ENCODE peak calls at places on chromosomes 2 and 18, in nine cellular contexts. S, D, Y, H, Q, P, X, M and G are unnamed samples.

GRCh38 chr2:213279961-213280360 is 4.3 kb upstream of the SPAG16 start:
- DNase-seq in S (peak; percentile 21), D (no peak), Y (no peak), H (no peak), Q (no peak), P (no peak), X (peak; percentile 19), M (peak; percentile 58), G (no peak)

GRCh38 chr2:231308631-231309414 is 86.7 kb upstream of the B3GNT7 start:
- DNase-seq in S (no peak), D (peak; percentile 48), Y (peak; percentile 40), H (no peak), Q (no peak), P (no peak), X (no peak), M (no peak), G (no peak)

GRCh38 chr2:33022989-33023731 is 76.4 kb downstream of the LTBP1 start:
- DNase-seq in S (no peak), D (peak; percentile 95), Y (no peak), H (no peak), Q (peak; percentile 63), P (no peak), X (no peak), M (no peak), G (no peak)

GRCh38 chr2:241860184-241861078 is 1.7 kb upstream of the PDCD1 start:
- DNase-seq in S (no peak), D (no peak), Y (no peak), H (no peak), Q (no peak), P (peak; percentile 71), X (no peak), M (peak; percentile 52), G (no peak)

GRCh38 chr2:15449542-15450236 is 111.4 kb downstream of the NBAS start:
- DNase-seq in S (no peak), D (no peak), Y (no peak), H (no peak), Q (peak; percentile 21), P (no peak), X (no peak), M (no peak), G (no peak)

GRCh38 chr18:77111449-77112160 is 21.0 kb downstream of the MBP start:
- DNase-seq in S (no peak), D (no peak), Y (peak; percentile 87), H (no peak), Q (no peak), P (no peak), X (no peak), M (no peak), G (no peak)

GRCh38 chr2:59584958-59585357 is 968.5 kb downstream of the BCL11A start:
- DNase-seq in S (no peak), D (no peak), Y (no peak), H (no peak), Q (peak; percentile 3), P (no peak), X (no peak), M (no peak), G (peak; percentile 30)

GRCh38 chr18:48024891-48025660 is 94.6 kb upstream of the SMAD2 start:
- DNase-seq in S (no peak), D (no peak), Y (peak; percentile 66), H (peak; percentile 13), Q (no peak), P (peak; percentile 45), X (no peak), M (no peak), G (no peak)

GRCh38 chr2:181682026-181682789 is 1.9 kb upstream of the NEUROD1 start:
- DNase-seq in S (no peak), D (no peak), Y (no peak), H (no peak), Q (no peak), P (peak; percentile 47), X (no peak), M (no peak), G (no peak)

GRCh38 chr2:119914266-119914665 is 98.6 kb upstream of the EPB41L5 start:
- DNase-seq in S (no peak), D (peak; percentile 59), Y (no peak), H (no peak), Q (no peak), P (no peak), X (no peak), M (no peak), G (no peak)

GRCh38 chr2:126864861-126865260 is 33.8 kb upstream of the TEX51 start:
- DNase-seq in S (no peak), D (no peak), Y (peak; percentile 67), H (no peak), Q (no peak), P (no peak), X (no peak), M (no peak), G (no peak)

GRCh38 chr2:237391140-237391539 is 22.8 kb downstream of the COL6A3 start:
- DNase-seq in S (no peak), D (no peak), Y (no peak), H (no peak), Q (no peak), P (no peak), X (no peak), M (no peak), G (no peak)

GRCh38 chr2:115739574-115739973 is 1297.1 kb downstream of the DPP10 start:
- DNase-seq in S (no peak), D (no peak), Y (no peak), H (no peak), Q (no peak), P (no peak), X (peak; percentile 30), M (no peak), G (no peak)

GRCh38 chr2:109185801-109186570 is 57.0 kb downstream of the SH3RF3 start:
- DNase-seq in S (no peak), D (peak; percentile 85), Y (peak; percentile 88), H (peak; percentile 85), Q (no peak), P (no peak), X (peak; percentile 61), M (peak; percentile 55), G (peak; percentile 49)

DNA sequence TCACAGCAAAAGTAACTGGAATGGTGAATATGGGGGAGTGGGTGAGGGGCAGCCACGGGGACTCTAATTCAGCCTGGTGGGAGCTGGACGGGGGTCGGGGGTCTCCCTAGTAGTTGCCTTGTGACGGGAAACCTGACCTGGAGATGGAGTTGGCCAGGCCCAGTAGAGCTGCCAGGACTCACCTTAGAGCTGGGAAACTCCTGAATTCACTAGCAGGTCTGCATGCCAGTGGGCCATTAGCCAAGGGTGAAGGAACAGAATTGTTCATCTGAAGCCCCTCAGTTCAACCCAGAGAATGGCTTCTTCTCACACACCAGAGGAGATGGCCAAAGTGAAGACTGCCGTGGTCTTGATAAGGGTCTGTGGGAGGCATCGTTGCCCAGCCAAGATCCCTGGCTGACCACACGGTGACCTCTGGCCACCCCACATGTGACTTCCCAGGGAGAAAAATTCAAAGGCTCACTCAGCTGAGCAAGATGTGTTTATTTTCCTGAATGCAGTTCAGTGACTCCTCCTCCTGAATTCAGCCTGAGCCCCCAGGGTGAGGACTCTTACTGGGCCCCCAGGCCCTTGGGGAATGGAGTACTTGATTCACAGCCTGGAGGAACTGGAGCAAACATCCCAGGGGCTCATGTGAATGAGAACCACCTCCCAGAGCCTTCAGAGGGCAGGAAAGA is 25.1 kb downstream of the MOCOS start:
- DNase-seq in S (no peak), D (peak; percentile 12), Y (no peak), H (no peak), Q (peak; percentile 65), P (peak; percentile 59), X (no peak), M (peak; percentile 51), G (peak; percentile 29)
- TF ChIP-seq CTCF in S (no peak), D (peak; percentile 25), Y (no peak), H (no peak), Q (peak; percentile 12), P (no peak), X (no peak), M (no peak), G (no peak)

DNA sequence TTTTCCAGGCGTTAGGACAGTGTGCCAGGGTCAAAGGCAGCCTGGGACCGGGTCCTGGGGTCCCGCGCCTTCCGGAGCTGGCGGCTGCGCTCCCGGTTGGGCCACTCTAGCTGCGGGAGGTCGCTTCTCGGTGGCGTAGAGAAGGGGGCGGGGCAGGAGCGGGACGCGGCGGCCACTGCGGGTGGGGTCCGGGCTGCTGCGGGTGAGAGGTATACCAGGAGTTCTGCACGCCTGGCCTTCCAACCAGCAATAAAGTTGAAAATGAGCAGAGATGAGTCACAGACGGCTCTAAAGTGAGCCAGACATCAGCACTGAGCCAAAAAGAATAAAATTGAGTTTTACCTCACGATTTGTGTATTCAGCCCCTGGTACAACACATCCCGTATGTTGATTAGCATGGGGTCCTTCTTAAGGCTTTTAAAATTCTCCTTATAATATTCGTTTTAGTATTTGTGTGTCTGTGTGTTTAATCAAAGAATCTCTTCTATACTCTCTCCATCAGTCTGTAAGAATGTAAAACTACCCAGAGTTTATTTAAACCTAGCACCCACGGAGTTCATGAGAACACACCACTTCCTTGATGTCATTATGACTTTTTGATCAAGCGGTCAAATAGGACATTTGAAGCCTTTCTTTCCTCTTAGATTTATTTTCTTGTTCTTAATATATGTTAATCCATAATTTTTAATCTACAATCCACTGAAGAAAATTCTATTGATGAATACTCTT is at the start of gene C1GALT1C1L:
- DNase-seq in S (peak; percentile 18), D (peak; percentile 66), Y (peak; percentile 88), H (peak; percentile 61), Q (peak; percentile 61), P (no peak), X (peak; percentile 76), M (peak; percentile 65), G (peak; percentile 82)
- TF ChIP-seq POLR2A in S (no peak), D (no peak), Y (no peak), H (no peak), Q (peak; percentile 64), P (no peak), X (no peak), M (no peak), G (no peak)

GRCh38 chr18:74623047-74623816 is 25.6 kb downstream of the ZNF407 start:
- DNase-seq in S (no peak), D (peak; percentile 24), Y (no peak), H (no peak), Q (no peak), P (no peak), X (no peak), M (no peak), G (no peak)
- TF ChIP-seq CTCF in S (peak; percentile 22), D (peak; percentile 48), Y (peak; percentile 34), H (peak; percentile 33), Q (peak; percentile 53), P (peak; percentile 21), X (peak; percentile 36), M (no peak), G (no peak)

DNA sequence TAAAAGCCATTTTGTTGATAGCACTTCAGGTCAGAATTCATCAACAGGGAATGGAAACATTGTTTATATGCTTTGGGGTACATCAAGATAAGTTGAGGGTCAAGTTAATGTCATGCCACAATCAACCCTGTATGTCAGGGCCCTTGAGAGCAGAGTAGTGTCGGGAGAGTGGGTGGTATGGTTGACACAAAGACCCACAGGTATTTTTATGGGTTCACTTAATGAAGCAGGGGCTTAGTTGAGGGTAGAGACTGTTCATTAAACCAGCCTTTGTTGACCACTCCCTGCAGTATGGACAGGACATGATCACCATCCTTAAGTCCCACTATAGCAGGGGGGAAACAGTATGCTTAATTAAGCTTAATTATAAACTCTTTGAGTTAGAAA is 5.7 kb downstream of the RPL37A start:
- DNase-seq in S (no peak), D (no peak), Y (no peak), H (no peak), Q (no peak), P (no peak), X (no peak), M (no peak), G (no peak)
- TF ChIP-seq POLR2A in S (no peak), D (no peak), Y (no peak), H (no peak), Q (peak; percentile 29), P (no peak), X (no peak), M (no peak), G (no peak)